ENCODE peak calls at places on chromosome 2, in nine cellular contexts. K is kidney, J is sigmoid colon, P is stomach, V is tibial artery, R is mesenchymal stem cell, E is ascending aorta, H is testis, L is IMR-90. Y is an unnamed sample. For H3K4me1, the result is how much of the 10 kb centered on the place peaks cover.

GRCh38 chr2:7419814-7420213 is 502.6 kb downstream of the RNF144A start:
- DNase-seq in V (no peak), P (no peak), E (no peak), J (no peak), R (no peak), K (no peak), L (no peak), H (no peak), Y (no peak)

GRCh38 chr2:9797681-9798556 is 45.4 kb upstream of the TAF1B start:
- DNase-seq in H (no peak), V (no peak), P (no peak), K (peak), J (no peak), R (no peak), L (no peak), E (no peak), Y (no peak)

GRCh38 chr2:143525006-143525405 is 395.8 kb downstream of the ARHGAP15 start:
- DNase-seq in P (no peak), K (no peak), E (no peak), H (no peak), V (no peak), L (peak), J (no peak), R (peak), Y (no peak)

GRCh38 chr2:219250044-219250781 is 2.8 kb upstream of the TUBA4B start:
- DNase-seq in K (peak), V (no peak), L (peak), H (no peak), R (peak), P (no peak), J (no peak), E (no peak), Y (no peak)

GRCh38 chr2:147430408-147430807 is 414.4 kb upstream of the ACVR2A start:
- DNase-seq in R (no peak), K (no peak), P (peak), V (no peak), E (no peak), H (no peak), L (no peak), J (no peak), Y (no peak)

GRCh38 chr2:205699554-205700289 is 17.4 kb downstream of the NRP2 start:
- DNase-seq in E (no peak), R (no peak), P (no peak), J (no peak), L (no peak), K (no peak), V (no peak), H (no peak), Y (no peak)

GRCh38 chr2:73981081-73981968 is 3.4 kb upstream of the TET3 start:
- DNase-seq in J (peak), P (peak), V (no peak), H (no peak), K (peak), R (no peak), L (no peak), E (no peak), Y (no peak)

GRCh38 chr2:137837830-137838229 is 126.4 kb upstream of the HNMT start:
- DNase-seq in R (no peak), K (no peak), E (no peak), H (no peak), L (no peak), J (no peak), P (no peak), V (no peak), Y (no peak)

GRCh38 chr2:25386662-25387478 is 45.1 kb upstream of the DNMT3A start:
- DNase-seq in R (no peak), P (no peak), K (no peak), L (no peak), E (no peak), V (no peak), H (no peak), J (no peak), Y (no peak)

GRCh38 chr2:170324640-170325046 is 146.7 kb downstream of the MYO3B start:
- DNase-seq in R (peak), J (no peak), V (no peak), P (peak), K (no peak), E (no peak), H (peak), L (peak), Y (no peak)

GRCh38 chr2:162297925-162298552 is 20.4 kb downstream of the IFIH1 start:
- DNase-seq in E (no peak), K (no peak), J (peak), R (peak), L (peak), P (peak), V (peak), H (peak), Y (peak)

GRCh38 chr2:199258291-199258690 is 199.4 kb downstream of the SATB2 start:
- DNase-seq in P (no peak), H (no peak), K (no peak), V (no peak), J (no peak), R (no peak), L (no peak), E (no peak), Y (no peak)

GRCh38 chr2:191045141-191045540 is 31.2 kb upstream of the STAT1 start:
- DNase-seq in R (no peak), L (peak), K (no peak), V (no peak), P (no peak), E (no peak), J (no peak), H (no peak), Y (no peak)

GRCh38 chr2:284896-285492 is 2.9 kb downstream of the ALKAL2 start:
- DNase-seq in R (no peak), L (no peak), H (no peak), J (no peak), V (no peak), E (no peak), K (no peak), P (no peak), Y (no peak)

GRCh38 chr2:218396688-218397501 is 2.8 kb upstream of the CTDSP1 start:
- DNase-seq in V (peak), H (peak), E (peak), J (peak), L (peak), R (peak), K (peak), P (peak), Y (peak)

GRCh38 chr2:134912406-134912805 is 6.2 kb upstream of the CCNT2 start:
- DNase-seq in E (no peak), L (peak), H (no peak), K (no peak), R (peak), V (no peak), J (no peak), P (no peak), Y (no peak)

GRCh38 chr2:61356958-61357350 is 113.9 kb downstream of the USP34 start:
- DNase-seq in L (peak), P (no peak), K (no peak), R (peak), V (no peak), J (no peak), E (no peak), H (no peak), Y (no peak)

GRCh38 chr2:190718652-190719526 is 70.0 kb downstream of the NAB1 start:
- DNase-seq in L (peak), V (no peak), E (no peak), H (no peak), K (peak), R (peak), J (no peak), P (peak), Y (no peak)

GRCh38 chr2:10659898-10660568 is 29.7 kb downstream of the NOL10 start:
- DNase-seq in J (no peak), H (peak), R (peak), E (no peak), V (no peak), K (no peak), P (peak), L (peak), Y (no peak)

GRCh38 chr2:121151311-121152109 is 133.5 kb downstream of the TFCP2L1 start:
- DNase-seq in R (no peak), J (no peak), V (no peak), H (no peak), L (no peak), P (peak), E (no peak), K (peak), Y (no peak)

GRCh38 chr2:189096769-189097447 is 82.7 kb downstream of the COL5A2 start:
- DNase-seq in P (no peak), J (no peak), L (peak), H (no peak), E (no peak), R (peak), V (no peak), K (no peak), Y (no peak)

GRCh38 chr2:216842634-216843033 is 17.2 kb downstream of the TNP1 start:
- DNase-seq in E (no peak), V (no peak), H (peak), L (no peak), P (no peak), K (no peak), R (no peak), J (peak), Y (peak)

GRCh38 chr2:121044412-121044811 is 240.6 kb downstream of the TFCP2L1 start:
- DNase-seq in L (no peak), P (no peak), V (no peak), J (no peak), E (no peak), H (no peak), R (no peak), K (no peak), Y (no peak)

GRCh38 chr2:235378261-235378660 is 115.6 kb upstream of the AGAP1 start:
- DNase-seq in K (no peak), H (no peak), E (no peak), L (peak), J (no peak), R (no peak), P (no peak), V (no peak), Y (no peak)

GRCh38 chr2:195495356-195495755 is 161.7 kb upstream of the SLC39A10 start:
- DNase-seq in K (no peak), P (no peak), V (no peak), L (no peak), R (no peak), H (no peak), J (no peak), E (no peak), Y (no peak)

GRCh38 chr2:172012688-172013358 is 13.1 kb downstream of the METAP1D start:
- DNase-seq in J (no peak), R (no peak), P (no peak), H (peak), E (no peak), V (no peak), L (no peak), K (no peak), Y (no peak)

GRCh38 chr2:10048501-10049171 is 5.3 kb downstream of the KLF11 start:
- DNase-seq in J (no peak), P (no peak), L (peak), K (peak), R (peak), H (no peak), E (no peak), V (no peak), Y (no peak)

GRCh38 chr2:236015171-236015570 is 153.0 kb downstream of the GBX2 start:
- DNase-seq in P (no peak), L (no peak), R (no peak), K (no peak), J (no peak), H (no peak), E (no peak), V (no peak), Y (no peak)

GRCh38 chr2:210955591-210955990 is 399.2 kb downstream of the CPS1 start:
- DNase-seq in P (no peak), J (no peak), K (no peak), H (no peak), L (peak), R (peak), E (no peak), V (no peak), Y (no peak)

GRCh38 chr2:84314250-84314649 is 144.8 kb downstream of the SUCLG1 start:
- DNase-seq in P (no peak), V (no peak), K (no peak), H (no peak), L (no peak), E (no peak), J (no peak), R (no peak), Y (no peak)

GRCh38 chr2:215918901-215919585 is 94.3 kb downstream of the MREG start:
- DNase-seq in V (no peak), L (no peak), R (peak), P (no peak), J (no peak), E (no peak), K (no peak), H (no peak), Y (no peak)

GRCh38 chr2:175256806-175257585 is 75.5 kb upstream of the ATP5MC3 start:
- DNase-seq in L (no peak), E (no peak), P (no peak), H (peak), J (no peak), K (peak), R (no peak), V (no peak), Y (no peak)

GRCh38 chr2:20365249-20365817 is 14.7 kb upstream of the PUM2 start:
- DNase-seq in K (no peak), H (no peak), V (no peak), R (peak), L (peak), J (no peak), P (no peak), E (no peak), Y (no peak)

GRCh38 chr2:60948926-60949579 is 67.7 kb downstream of the REL start:
- DNase-seq in V (no peak), L (peak), K (no peak), H (no peak), R (no peak), E (no peak), P (no peak), J (no peak), Y (no peak)

GRCh38 chr2:61658841-61659780 is 121.0 kb upstream of the XPO1 start:
- DNase-seq in R (peak), K (no peak), E (no peak), V (no peak), P (peak), H (no peak), J (no peak), L (peak), Y (no peak)

GRCh38 chr2:212908031-212908430 is 243.4 kb downstream of the IKZF2 start:
- DNase-seq in L (no peak), R (no peak), E (no peak), H (no peak), J (no peak), K (no peak), P (no peak), V (no peak), Y (no peak)

GRCh38 chr2:106284691-106285202 is 90.6 kb upstream of the UXS1 start:
- DNase-seq in K (no peak), L (no peak), P (no peak), H (no peak), V (no peak), R (no peak), E (no peak), J (no peak), Y (no peak)

GRCh38 chr2:234254783-234255521 is 204.4 kb downstream of the SPP2 start:
- DNase-seq in H (no peak), L (no peak), E (no peak), P (no peak), R (no peak), J (no peak), V (no peak), K (no peak), Y (no peak)

GRCh38 chr2:55929476-55929875 is 5.9 kb upstream of the EFEMP1 start:
- DNase-seq in L (no peak), H (no peak), V (no peak), K (no peak), P (no peak), J (no peak), R (no peak), E (no peak), Y (no peak)

DNA sequence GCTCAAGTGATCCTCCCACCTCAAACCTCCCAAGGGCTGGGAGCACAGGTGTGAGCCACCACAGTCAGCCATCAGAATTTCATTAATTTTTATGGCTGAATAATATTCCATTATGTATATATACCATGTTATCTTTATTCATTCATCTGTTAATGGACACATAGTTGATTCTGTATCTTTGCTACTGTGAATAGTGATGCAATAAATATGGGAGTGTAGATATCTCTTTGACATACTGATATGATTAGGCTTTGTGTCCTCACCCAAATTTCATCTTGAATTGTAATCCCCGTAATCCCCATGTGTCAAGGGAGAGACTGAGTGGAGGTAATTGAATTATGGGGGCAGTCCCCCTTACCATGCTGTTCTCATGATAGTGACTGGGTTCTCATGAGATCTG is 38.2 kb upstream of the REEP1 start:
- DNase-seq in H (no peak), L (no peak), K (no peak), E (no peak), J (no peak), P (no peak), V (no peak), R (no peak), Y (no peak)
- H3K4me1 ChIP-seq in H (under half), L (under half), K (under half), E (under half), J (under half), P (under half), V (under half), R (under half), Y (under half)

GRCh38 chr2:8457092-8457481 is 224.8 kb upstream of the ID2 start:
- DNase-seq in V (no peak), E (no peak), J (peak), L (no peak), P (peak), R (no peak), K (peak), H (no peak), Y (no peak)

GRCh38 chr2:8456149-8457091 is 225.4 kb upstream of the ID2 start:
- DNase-seq in K (no peak), H (no peak), L (no peak), V (no peak), J (peak), P (peak), R (no peak), E (no peak), Y (no peak)

GRCh38 chr2:8458461-8459459 is 223.1 kb upstream of the ID2 start:
- DNase-seq in R (no peak), P (no peak), E (no peak), V (no peak), L (no peak), K (no peak), H (no peak), J (peak), Y (no peak)

GRCh38 chr2:8459474-8459873 is 222.4 kb upstream of the ID2 start:
- DNase-seq in J (no peak), K (no peak), R (no peak), E (no peak), H (no peak), V (no peak), P (peak), L (no peak), Y (no peak)

GRCh38 chr2:8457620-8458255 is 224.1 kb upstream of the ID2 start:
- DNase-seq in E (no peak), H (no peak), R (no peak), J (peak), P (peak), K (no peak), L (no peak), V (no peak), Y (no peak)
- H3K4me3 ChIP-seq in E (no peak), H (no peak), R (no peak), J (no peak), P (peak), K (peak), L (no peak), V (no peak), Y (peak)

GRCh38 chr2:85411405-85411748 is 1.2 kb upstream of the CAPG start:
- DNase-seq in K (no peak), E (no peak), H (no peak), R (no peak), J (no peak), L (no peak), V (no peak), P (no peak), Y (no peak)
- H3K4me1 ChIP-seq in K (under half), E (under half), H (under half), R (under half), J (under half), L (under half), V (under half), P (under half), Y (under half)

DNA sequence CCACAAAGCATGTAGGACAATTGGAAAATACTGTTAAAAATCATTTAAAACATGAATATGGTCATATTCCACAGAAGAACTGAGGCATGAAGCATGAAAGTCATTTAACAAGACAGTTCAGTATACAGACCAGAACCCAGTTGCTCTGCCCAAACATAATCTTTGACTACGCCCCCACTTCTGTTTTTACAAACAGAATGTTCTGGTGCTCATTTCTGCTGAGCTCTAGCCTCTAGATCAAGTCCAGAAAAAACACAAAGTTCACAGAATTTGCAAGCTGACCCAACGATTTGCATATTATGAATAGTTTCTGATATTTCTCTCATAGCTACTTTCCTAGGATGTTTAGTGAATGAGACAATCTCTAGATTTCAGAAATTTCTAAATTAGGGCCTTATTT is 424.9 kb downstream of the PID1 start:
- DNase-seq in H (peak), V (no peak), L (no peak), E (no peak), K (no peak), R (no peak), P (no peak), J (no peak), Y (no peak)
- H3K4me3 ChIP-seq in H (no peak), V (no peak), L (no peak), E (no peak), K (no peak), R (no peak), P (no peak), J (no peak), Y (no peak)

GRCh38 chr2:54528311-54528945 is 72.3 kb downstream of the SPTBN1 start:
- DNase-seq in R (no peak), J (no peak), E (no peak), H (no peak), K (no peak), P (no peak), L (peak), V (no peak), Y (no peak)
- H3K4me1 ChIP-seq in R (under half), J (under half), E (under half), H (under half), K (under half), P (under half), L (under half), V (under half), Y (half or more)

DNA sequence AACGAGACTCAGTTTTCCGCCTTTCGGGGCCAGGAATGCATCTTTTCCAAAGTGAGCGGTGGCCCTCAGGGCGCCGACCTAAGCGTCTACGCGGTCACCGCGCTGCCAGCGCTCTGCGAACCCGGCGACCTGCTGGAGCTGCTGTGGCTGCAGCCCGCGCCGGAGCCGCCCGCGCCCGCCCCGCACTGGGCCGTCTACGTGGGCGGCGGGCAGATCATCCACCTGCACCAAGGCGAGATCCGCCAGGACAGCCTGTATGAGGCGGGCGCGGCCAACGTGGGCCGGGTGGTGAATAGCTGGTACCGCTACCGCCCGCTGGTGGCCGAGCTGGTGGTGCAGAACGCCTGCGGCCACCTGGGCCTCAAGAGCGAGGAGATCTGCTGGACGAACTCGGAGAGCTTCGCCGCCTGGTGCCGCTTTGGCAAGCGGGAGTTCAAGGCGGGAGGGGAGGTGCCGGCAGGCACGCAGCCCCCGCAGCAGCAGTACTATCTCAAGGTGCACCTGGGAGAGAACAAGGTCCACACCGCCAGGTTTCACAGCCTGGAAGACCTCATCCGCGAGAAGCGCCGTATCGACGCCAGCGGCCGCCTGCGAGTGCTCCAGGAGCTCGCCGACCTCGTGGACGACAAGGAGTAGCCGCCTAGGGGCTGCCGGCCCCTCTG is 1.8 kb downstream of the LRATD1 start:
- DNase-seq in L (peak), K (peak), R (peak), J (peak), P (peak), V (peak), H (peak), E (no peak), Y (peak)
- H3K4me3 ChIP-seq in L (peak), K (peak), R (peak), J (peak), P (peak), V (peak), H (peak), E (peak), Y (peak)

GRCh38 chr2:152456262-152456661 is 121.3 kb downstream of the FMNL2 start:
- DNase-seq in K (no peak), H (no peak), J (no peak), R (peak), L (peak), P (no peak), V (no peak), E (no peak), Y (no peak)
- H3K4me1 ChIP-seq in K (under half), H (under half), J (under half), R (under half), L (under half), P (under half), V (under half), E (under half), Y (under half)

Y was measured in tibial nerve.